ENCODE peak calls at places on chromosomes 12 and 14, in eight cellular contexts. O, D, G, Z, W, T, S and V are unnamed samples. For H3K4me1, the result is how much of the 10 kb centered on the place peaks cover.

GRCh38 chr14:91883770-91884169 is 16.4 kb upstream of the TC2N start:
- DNase-seq in T (peak), O (no peak), G (no peak), D (no peak), Z (no peak), W (no peak), S (peak), V (no peak)

GRCh38 chr12:130916251-130916911 is 37.3 kb upstream of the ADGRD1 start:
- DNase-seq in T (peak), O (peak), G (peak), D (no peak), W (no peak), Z (peak), S (peak), V (no peak)

GRCh38 chr14:103313704-103314103 is 20.3 kb upstream of the EIF5 start:
- DNase-seq in S (no peak), T (no peak), G (no peak), W (no peak), O (no peak), D (no peak), Z (no peak), V (no peak)

GRCh38 chr14:55120466-55121144 is 8.4 kb upstream of the LGALS3 start:
- DNase-seq in Z (peak), T (peak), G (no peak), O (no peak), S (no peak), D (no peak), W (no peak), V (no peak)

GRCh38 chr12:1929241-1929984 is 11.0 kb upstream of the CACNA2D4 start:
- DNase-seq in D (no peak), Z (no peak), T (no peak), O (no peak), G (peak), S (peak), W (no peak), V (no peak)

GRCh38 chr14:68593806-68594536 is 198.9 kb downstream of the ZFP36L1 start:
- DNase-seq in S (peak), Z (no peak), D (no peak), O (no peak), G (peak), W (no peak), T (no peak), V (peak)

GRCh38 chr14:65011559-65011958 is 24.9 kb downstream of the FNTB start:
- DNase-seq in T (no peak), D (no peak), Z (no peak), G (no peak), O (no peak), S (no peak), W (no peak), V (no peak)

GRCh38 chr12:51972849-51973273 is 21.4 kb downstream of the ACVR1B start:
- DNase-seq in Z (peak), G (no peak), O (peak), W (peak), D (no peak), S (peak), T (peak), V (no peak)

GRCh38 chr12:124913474-124914391 is 717 bp downstream of the UBC start:
- DNase-seq in T (peak), O (peak), S (peak), Z (peak), W (peak), D (peak), G (peak), V (peak)

GRCh38 chr12:48334807-48335206 is 15.9 kb downstream of the ZNF641 start:
- DNase-seq in D (no peak), O (no peak), G (no peak), Z (no peak), S (no peak), T (no peak), W (no peak), V (no peak)

GRCh38 chr12:52695039-52695438 is 8.3 kb downstream of the KRT77 start:
- DNase-seq in D (no peak), O (no peak), S (no peak), Z (no peak), G (no peak), W (no peak), T (no peak), V (no peak)

GRCh38 chr14:105876829-105877228 is 350.4 kb downstream of the TMEM121 start:
- DNase-seq in S (no peak), D (no peak), O (no peak), Z (no peak), T (peak), G (peak), W (no peak), V (peak)

GRCh38 chr12:121590476-121591143 is 9.8 kb upstream of the KDM2B start:
- DNase-seq in S (no peak), O (no peak), T (no peak), Z (no peak), G (peak), D (peak), W (peak), V (no peak)

GRCh38 chr12:94649349-94650142 is 811 bp downstream of the TMCC3 start:
- DNase-seq in T (peak), O (no peak), D (peak), Z (peak), S (peak), W (peak), G (peak), V (no peak)

GRCh38 chr14:73457935-73458218 is 469 bp downstream of the NUMB start:
- DNase-seq in T (no peak), S (no peak), Z (no peak), W (no peak), O (no peak), G (peak), D (no peak), V (peak)
- H3K4me1 ChIP-seq in T (under half), S (under half), Z (under half), W (under half), O (half or more), G (half or more), D (under half), V (under half)

GRCh38 chr12:11565752-11566151 is 83.7 kb upstream of the ETV6 start:
- DNase-seq in W (no peak), Z (no peak), D (no peak), G (no peak), S (no peak), T (no peak), O (no peak), V (no peak)
- H3K4me1 ChIP-seq in W (under half), Z (under half), D (under half), G (under half), S (under half), T (under half), O (under half), V (under half)

GRCh38 chr12:57088442-57089258 is at the start of gene NAB2:
- DNase-seq in D (peak), O (peak), G (peak), Z (peak), S (peak), W (peak), T (peak), V (peak)

GRCh38 chr12:57090456-57090855 is 1.5 kb downstream of the NAB2 start:
- DNase-seq in T (no peak), S (no peak), Z (no peak), D (no peak), W (no peak), G (no peak), O (no peak), V (no peak)

GRCh38 chr12:57087689-57088441 is 1.0 kb upstream of the NAB2 start:
- DNase-seq in D (peak), G (peak), W (peak), T (peak), S (peak), Z (peak), O (peak), V (peak)

GRCh38 chr12:57090924-57091632 is 2.2 kb downstream of the NAB2 start:
- DNase-seq in O (peak), G (no peak), T (peak), Z (no peak), S (no peak), D (no peak), W (no peak), V (no peak)

GRCh38 chr12:57089259-57090245 is 638 bp downstream of the NAB2 start:
- DNase-seq in S (peak), D (peak), W (peak), Z (peak), O (peak), T (peak), G (peak), V (no peak)
- H3K4me1 ChIP-seq in S (under half), D (under half), W (under half), Z (under half), O (half or more), T (under half), G (under half), V (under half)

GRCh38 chr12:9718968-9719367 is 13.9 kb downstream of the CLECL1 start:
- DNase-seq in D (no peak), O (no peak), W (no peak), S (no peak), T (no peak), G (no peak), Z (no peak), V (no peak)
- H3K4me1 ChIP-seq in D (under half), O (under half), W (under half), S (under half), T (under half), G (under half), Z (under half), V (under half)

GRCh38 chr14:93322886-93323596 is 9.8 kb downstream of the BTBD7 start:
- DNase-seq in D (no peak), T (no peak), S (no peak), G (no peak), W (no peak), Z (no peak), O (no peak), V (no peak)
- H3K4me1 ChIP-seq in D (under half), T (under half), S (under half), G (under half), W (under half), Z (under half), O (under half), V (under half)

GRCh38 chr12:754871-755562 is 2.6 kb downstream of the WNK1 start:
- DNase-seq in O (peak), D (peak), Z (peak), W (peak), S (no peak), G (no peak), T (no peak), V (no peak)

GRCh38 chr12:751828-752672 is at the start of gene WNK1:
- DNase-seq in W (peak), G (peak), T (peak), O (peak), Z (peak), D (peak), S (peak), V (peak)

GRCh38 chr12:754238-754816 is 1.9 kb downstream of the WNK1 start:
- DNase-seq in G (no peak), O (peak), W (no peak), Z (peak), D (peak), T (no peak), S (no peak), V (no peak)

GRCh38 chr12:752673-753400 is 458 bp downstream of the WNK1 start:
- DNase-seq in D (peak), W (peak), T (peak), O (peak), G (peak), Z (peak), S (no peak), V (no peak)

GRCh38 chr12:753401-754237 is 1.2 kb downstream of the WNK1 start:
- DNase-seq in Z (no peak), T (peak), S (peak), G (peak), W (peak), D (peak), O (peak), V (peak)
- H3K4me1 ChIP-seq in Z (under half), T (under half), S (under half), G (under half), W (under half), D (under half), O (under half), V (under half)

DNA sequence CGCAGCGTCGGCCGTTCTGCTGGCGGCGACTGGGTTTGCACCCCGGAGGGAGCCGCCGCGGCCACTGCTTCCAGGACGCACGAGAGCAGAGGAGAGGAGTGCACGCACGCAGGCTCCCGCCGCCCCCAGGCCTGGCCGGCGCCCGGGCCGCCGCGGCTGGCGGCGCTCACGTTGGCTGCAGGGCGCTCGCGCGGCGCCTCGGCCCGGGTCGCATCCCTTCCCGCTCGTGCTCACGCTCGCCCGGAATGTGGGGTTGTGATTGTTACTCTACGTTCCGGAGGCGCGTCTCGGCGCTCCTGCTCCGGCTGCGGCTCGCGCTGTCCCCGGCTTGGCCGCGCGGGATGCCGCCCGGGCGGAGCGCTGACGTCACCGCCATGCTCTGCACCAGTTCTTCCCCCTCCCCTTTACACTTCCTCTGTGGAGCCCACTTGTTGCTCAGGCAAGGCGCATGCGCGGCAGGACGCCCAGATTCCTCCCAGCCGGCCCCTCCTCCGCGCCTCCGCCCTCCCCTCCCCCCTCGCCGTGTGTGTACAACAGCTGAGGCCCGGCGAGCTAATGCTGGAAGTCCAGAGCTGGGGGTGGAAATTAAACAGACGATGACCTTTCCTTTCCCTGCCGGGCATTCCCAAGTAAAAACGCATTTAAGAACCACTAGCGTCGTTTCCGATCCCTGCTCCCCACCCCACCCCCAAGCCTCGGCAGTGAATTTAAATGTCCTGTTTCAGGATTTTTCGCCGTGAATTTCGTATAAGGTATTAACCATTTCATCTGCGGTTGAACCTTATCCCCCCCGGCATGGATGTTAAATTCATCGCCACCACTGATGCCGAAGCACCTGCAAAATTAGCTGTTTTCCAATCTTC is at the start of gene IRF2BPL:
- DNase-seq in W (peak), O (peak), D (peak), S (peak), T (peak), G (peak), Z (peak), V (peak)
- H3K4me1 ChIP-seq in W (half or more), O (under half), D (half or more), S (under half), T (under half), G (under half), Z (under half), V (under half)